ENCODE peak calls at places on chromosome 1, in eight cellular contexts. Z, M, F, V, E, X, J and H are unnamed samples.

GRCh38 chr1:214503553-214503952 is 47.8 kb downstream of the PTPN14 start:
- DNase-seq in Z (no peak), M (peak), F (peak), V (no peak), E (no peak), X (no peak), J (no peak), H (no peak)

GRCh38 chr1:32336963-32337675 is 1.1 kb upstream of the MARCKSL1 start:
- DNase-seq in Z (peak), M (no peak), F (peak), V (peak), E (no peak), X (no peak), J (peak), H (no peak)

GRCh38 chr1:204296431-204296988 is 63.2 kb downstream of the PLEKHA6 start:
- DNase-seq in Z (no peak), M (no peak), F (peak), V (no peak), E (peak), X (no peak), J (no peak), H (no peak)

GRCh38 chr1:156517746-156518145 is 17.2 kb upstream of the MEF2D start:
- DNase-seq in Z (no peak), M (no peak), F (no peak), V (no peak), E (no peak), X (no peak), J (no peak), H (no peak)

GRCh38 chr1:151790940-151791651 is 796 bp upstream of the TDRKH start:
- DNase-seq in Z (no peak), M (peak), F (peak), V (no peak), E (no peak), X (no peak), J (no peak), H (no peak)

GRCh38 chr1:34188418-34188817 is 11.7 kb downstream of the C1orf94 start:
- DNase-seq in Z (no peak), M (no peak), F (no peak), V (no peak), E (no peak), X (no peak), J (no peak), H (no peak)

GRCh38 chr1:116504308-116505156 is 66.3 kb downstream of the CD58 start:
- DNase-seq in Z (peak), M (peak), F (peak), V (peak), E (no peak), X (peak), J (peak), H (no peak)

GRCh38 chr1:202613571-202613970 is 96.7 kb downstream of the SYT2 start:
- DNase-seq in Z (no peak), M (no peak), F (no peak), V (no peak), E (no peak), X (no peak), J (no peak), H (no peak)

GRCh38 chr1:19096036-19096833 is 113.8 kb downstream of the UBR4 start:
- DNase-seq in Z (peak), M (peak), F (no peak), V (no peak), E (no peak), X (no peak), J (no peak), H (peak)

GRCh38 chr1:8962812-8963669 is 17.4 kb downstream of the CA6 start:
- DNase-seq in Z (peak), M (peak), F (peak), V (no peak), E (no peak), X (no peak), J (no peak), H (no peak)